ENCODE peak calls at places on chromosome 14, in ten cellular contexts. E is endothelial cell of umbilical vein; T is A549; U is lower lobe of right lung; I is mesendoderm; B is AG09319; G is stimulated activated effector memory CD8-positive, alpha-beta T cell treated with anti-CD3 and anti-CD28 coated beads, Interleukin-12 subunit alpha, Interleukin-12 subunit beta, amount 100 ng/mL, for 72 hours; Q is epithelial cell of esophagus; R is heart right ventricle; V is astrocyte of the cerebellum. F is an unnamed sample.

GRCh38 chr14:48853159-48853558 is 733.0 kb downstream of the RPS29 start:
- DNase-seq in E (no peak), T (no peak), U (no peak), I (no peak), B (no peak), G (no peak), Q (no peak), R (no peak), V (no peak), F (no peak)

GRCh38 chr14:46344327-46344937 is 307.1 kb downstream of the RPL10L start:
- DNase-seq in E (peak), T (peak), U (no peak), I (peak), B (no peak), G (no peak), Q (peak), R (no peak), V (peak), F (no peak)

GRCh38 chr14:99212646-99213045 is 59.4 kb downstream of the BCL11B start:
- DNase-seq in E (no peak), T (no peak), U (no peak), I (no peak), B (no peak), G (no peak), Q (no peak), R (no peak), V (no peak), F (no peak)

GRCh38 chr14:69648480-69649414 is 37.4 kb downstream of the SUSD6 start:
- DNase-seq in E (peak), T (peak), U (no peak), I (no peak), B (no peak), G (no peak), Q (peak), R (no peak), V (no peak), F (no peak)

GRCh38 chr14:61812347-61813100 is 50.3 kb downstream of the SNAPC1 start:
- DNase-seq in E (peak), T (no peak), U (no peak), I (peak), B (no peak), G (no peak), Q (peak), R (no peak), V (no peak), F (no peak)

GRCh38 chr14:67400434-67400833 is 11.5 kb downstream of the PLEK2 start:
- DNase-seq in E (no peak), T (no peak), U (no peak), I (no peak), B (no peak), G (no peak), Q (no peak), R (no peak), V (no peak), F (no peak)

GRCh38 chr14:36520601-36521525 is 831 bp upstream of the NKX2-1 start:
- DNase-seq in E (peak), T (peak), U (peak), I (peak), B (no peak), G (no peak), Q (peak), R (no peak), V (no peak), F (no peak)

GRCh38 chr14:90382491-90383125 is 14.2 kb upstream of the CALM1 start:
- DNase-seq in E (peak), T (peak), U (peak), I (peak), B (no peak), G (no peak), Q (peak), R (peak), V (peak), F (peak)

GRCh38 chr14:23071244-23071974 is 14.1 kb upstream of the CDH24 start:
- DNase-seq in E (peak), T (peak), U (peak), I (peak), B (peak), G (peak), Q (peak), R (peak), V (peak), F (no peak)

GRCh38 chr14:60839057-60839456 is 104.5 kb downstream of the MNAT1 start:
- DNase-seq in E (no peak), T (no peak), U (no peak), I (no peak), B (no peak), G (no peak), Q (no peak), R (no peak), V (no peak), F (no peak)

GRCh38 chr14:87018294-87018693 is 974.7 kb downstream of the GALC start:
- DNase-seq in E (no peak), T (no peak), U (no peak), I (peak), B (no peak), G (no peak), Q (peak), R (no peak), V (no peak), F (no peak)

GRCh38 chr14:24181251-24182077 is 7.2 kb downstream of the IPO4 start:
- DNase-seq in E (no peak), T (no peak), U (no peak), I (no peak), B (no peak), G (no peak), Q (no peak), R (no peak), V (no peak), F (no peak)

GRCh38 chr14:60355768-60356167 is 106.7 kb downstream of the PPM1A start:
- DNase-seq in E (no peak), T (no peak), U (no peak), I (no peak), B (no peak), G (no peak), Q (no peak), R (no peak), V (no peak), F (no peak)

GRCh38 chr14:96626916-96627315 is 124.7 kb downstream of the PAPOLA start:
- DNase-seq in E (no peak), T (no peak), U (no peak), I (no peak), B (no peak), G (no peak), Q (no peak), R (no peak), V (no peak), F (no peak)

GRCh38 chr14:58216544-58216943 is 16.6 kb downstream of the ACTR10 start:
- DNase-seq in E (no peak), T (no peak), U (no peak), I (no peak), B (no peak), G (no peak), Q (no peak), R (no peak), V (no peak), F (no peak)

GRCh38 chr14:31843361-31844091 is 233.6 kb upstream of the ARHGAP5 start:
- DNase-seq in E (peak), T (no peak), U (no peak), I (no peak), B (no peak), G (no peak), Q (peak), R (no peak), V (no peak), F (no peak)

GRCh38 chr14:67680121-67680602 is 5.7 kb upstream of the VTI1B start:
- DNase-seq in E (peak), T (peak), U (no peak), I (no peak), B (no peak), G (no peak), Q (peak), R (no peak), V (no peak), F (no peak)

GRCh38 chr14:37369446-37369845 is 171.7 kb downstream of the MIPOL1 start:
- DNase-seq in E (no peak), T (peak), U (no peak), I (no peak), B (no peak), G (no peak), Q (no peak), R (no peak), V (no peak), F (no peak)

GRCh38 chr14:67491741-67492504 is 3.4 kb upstream of the TMEM229B start:
- DNase-seq in E (no peak), T (no peak), U (no peak), I (peak), B (no peak), G (no peak), Q (no peak), R (peak), V (no peak), F (no peak)

GRCh38 chr14:100585448-100586152 is 1.6 kb downstream of the BEGAIN start:
- DNase-seq in E (no peak), T (no peak), U (peak), I (no peak), B (no peak), G (no peak), Q (no peak), R (no peak), V (no peak), F (no peak)

GRCh38 chr14:88242426-88242825 is 80.6 kb downstream of the KCNK10 start:
- DNase-seq in E (no peak), T (no peak), U (no peak), I (no peak), B (no peak), G (no peak), Q (no peak), R (no peak), V (no peak), F (no peak)

F was measured in NK-92 treated with Interleukin-12 subunit alpha and Interleukin-12 subunit beta, amount 100 ng/mL, for 24 hours.